ENCODE peak calls at places on chromosomes 13 and 19, in eight cellular contexts. V is A549, T is tibial nerve, A is transverse colon, G is ovary, H is SK-N-SH, I is upper lobe of left lung, L is sigmoid colon. J is an unnamed sample.

GRCh38 chr13:112842343-112842856 is 126.6 kb upstream of the MCF2L start:
- DNase-seq in V (no peak), T (peak; percentile 31), A (no peak), G (no peak), H (no peak), I (no peak), L (no peak), J (no peak)

GRCh38 chr13:51041126-51041525 is 69.9 kb downstream of the C13orf42 start:
- DNase-seq in V (no peak), T (no peak), A (no peak), G (no peak), H (no peak), I (no peak), L (no peak), J (no peak)

GRCh38 chr19:49556412-49557398 is 23.7 kb downstream of the NOSIP start:
- DNase-seq in V (no peak), T (no peak), A (no peak), G (no peak), H (no peak), I (peak; percentile 86), L (no peak), J (no peak)

GRCh38 chr13:95745752-95746151 is 68.8 kb downstream of the DNAJC3 start:
- DNase-seq in V (no peak), T (no peak), A (no peak), G (no peak), H (no peak), I (no peak), L (no peak), J (no peak)

GRCh38 chr13:99970761-99971575 is 599 bp downstream of the ZIC5 start:
- DNase-seq in V (peak; percentile 61), T (no peak), A (no peak), G (no peak), H (peak; percentile 50), I (peak; percentile 74), L (no peak), J (no peak)

GRCh38 chr19:17772172-17772571 is 20.9 kb downstream of the FCHO1 start:
- DNase-seq in V (peak; percentile 69), T (no peak), A (no peak), G (no peak), H (no peak), I (no peak), L (no peak), J (no peak)

GRCh38 chr19:30649934-30650614 is 277.9 kb downstream of the ZNF536 start:
- DNase-seq in V (peak; percentile 72), T (peak; percentile 40), A (no peak), G (no peak), H (peak; percentile 70), I (no peak), L (no peak), J (no peak)

GRCh38 chr19:58007285-58007684 is 4.7 kb upstream of the ZNF606 start:
- DNase-seq in V (peak; percentile 42), T (no peak), A (no peak), G (no peak), H (no peak), I (no peak), L (no peak), J (no peak)

GRCh38 chr19:45439569-45440258 is 16.0 kb upstream of the ERCC1 start:
- DNase-seq in V (peak; percentile 83), T (peak; percentile 73), A (peak; percentile 88), G (peak; percentile 94), H (peak; percentile 93), I (peak; percentile 98), L (peak; percentile 95), J (peak; percentile 85)

GRCh38 chr13:76865109-76865508 is 21.1 kb downstream of the KCTD12 start:
- DNase-seq in V (no peak), T (no peak), A (no peak), G (no peak), H (no peak), I (no peak), L (no peak), J (no peak)

GRCh38 chr13:37118002-37118401 is 12.5 kb upstream of the CSNK1A1L start:
- DNase-seq in V (no peak), T (no peak), A (no peak), G (no peak), H (no peak), I (no peak), L (no peak), J (peak; percentile 62)

GRCh38 chr13:110470272-110471009 is 91.1 kb downstream of the RAB20 start:
- DNase-seq in V (no peak), T (no peak), A (no peak), G (no peak), H (peak; percentile 69), I (no peak), L (no peak), J (no peak)

GRCh38 chr13:44024496-44025155 is 144.9 kb downstream of the LACC1 start:
- DNase-seq in V (no peak), T (no peak), A (no peak), G (no peak), H (no peak), I (no peak), L (no peak), J (no peak)

GRCh38 chr19:50486823-50487515 is 10.3 kb upstream of the GARIN5A start:
- DNase-seq in V (peak; percentile 92), T (no peak), A (no peak), G (no peak), H (peak; percentile 57), I (no peak), L (no peak), J (no peak)

GRCh38 chr13:94251801-94252200 is 227.7 kb downstream of the DCT start:
- DNase-seq in V (no peak), T (no peak), A (no peak), G (peak; percentile 37), H (no peak), I (no peak), L (no peak), J (no peak)

GRCh38 chr19:44582581-44583265 is 30.6 kb upstream of the IGSF23 start:
- DNase-seq in V (peak; percentile 65), T (no peak), A (peak; percentile 55), G (no peak), H (peak; percentile 46), I (peak; percentile 22), L (no peak), J (no peak)

GRCh38 chr19:34260771-34261173 is 6.4 kb downstream of the GARRE1 start:
- DNase-seq in V (no peak), T (no peak), A (no peak), G (no peak), H (no peak), I (no peak), L (no peak), J (no peak)

GRCh38 chr13:85332595-85332994 is 466.6 kb downstream of the SLITRK6 start:
- DNase-seq in V (no peak), T (no peak), A (no peak), G (no peak), H (no peak), I (no peak), L (no peak), J (no peak)

GRCh38 chr13:95457294-95457693 is 95.2 kb upstream of the CLDN10 start:
- DNase-seq in V (no peak), T (no peak), A (no peak), G (no peak), H (no peak), I (no peak), L (no peak), J (no peak)

DNA sequence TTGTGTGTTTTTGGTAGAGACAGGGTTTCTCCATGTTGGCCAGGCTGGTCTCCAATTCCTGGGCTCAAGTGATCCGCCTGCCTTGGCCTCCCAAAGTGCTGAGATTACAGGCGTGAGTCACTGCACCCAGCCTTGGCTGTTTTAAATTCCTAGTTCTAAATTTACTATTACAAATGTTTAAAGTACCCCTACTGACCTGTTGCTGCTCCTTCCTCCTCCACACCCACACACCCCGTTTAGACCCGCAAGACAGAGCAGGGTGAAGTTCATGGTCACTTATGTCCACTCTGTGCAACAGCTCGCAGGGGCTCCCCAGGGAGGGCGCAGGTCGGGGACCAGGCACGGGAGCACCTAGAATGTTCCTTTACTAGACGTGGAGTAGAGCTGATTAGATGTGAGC is 28.7 kb downstream of the TMEM161A start:
- DNase-seq in V (no peak), T (no peak), A (no peak), G (peak; percentile 42), H (no peak), I (no peak), L (no peak), J (no peak)
- TF ChIP-seq EP300 in V (no peak), T (no peak), A (no peak), G (no peak), H (no peak), I (no peak), L (no peak), J (no peak)

GRCh38 chr19:3725121-3725520 is 16.9 kb downstream of the TJP3 start:
- DNase-seq in V (no peak), T (no peak), A (no peak), G (no peak), H (no peak), I (no peak), L (no peak), J (no peak)

GRCh38 chr19:3725640-3726310 is 17.6 kb downstream of the TJP3 start:
- DNase-seq in V (no peak), T (no peak), A (peak; percentile 93), G (no peak), H (peak; percentile 39), I (no peak), L (no peak), J (peak; percentile 95)

GRCh38 chr19:3723110-3723488 is 14.9 kb downstream of the TJP3 start:
- DNase-seq in V (no peak), T (no peak), A (no peak), G (no peak), H (no peak), I (no peak), L (no peak), J (no peak)

GRCh38 chr19:3722443-3723109 is 14.4 kb downstream of the TJP3 start:
- DNase-seq in V (no peak), T (no peak), A (peak; percentile 87), G (no peak), H (peak; percentile 59), I (peak; percentile 68), L (no peak), J (peak; percentile 93)

GRCh38 chr19:3723883-3724282 is 15.7 kb downstream of the TJP3 start:
- DNase-seq in V (no peak), T (no peak), A (no peak), G (no peak), H (no peak), I (no peak), L (no peak), J (no peak)
- TF ChIP-seq EP300 in V (no peak), T (no peak), A (no peak), G (no peak), H (no peak), I (no peak), L (no peak), J (no peak)

GRCh38 chr13:91576590-91576989 is 178.2 kb downstream of the GPC5 start:
- DNase-seq in V (peak; percentile 3), T (no peak), A (peak; percentile 9), G (no peak), H (no peak), I (no peak), L (no peak), J (no peak)
- TF ChIP-seq EP300 in V (no peak), T (no peak), A (no peak), G (no peak), H (no peak), I (no peak), L (no peak), J (no peak)

DNA sequence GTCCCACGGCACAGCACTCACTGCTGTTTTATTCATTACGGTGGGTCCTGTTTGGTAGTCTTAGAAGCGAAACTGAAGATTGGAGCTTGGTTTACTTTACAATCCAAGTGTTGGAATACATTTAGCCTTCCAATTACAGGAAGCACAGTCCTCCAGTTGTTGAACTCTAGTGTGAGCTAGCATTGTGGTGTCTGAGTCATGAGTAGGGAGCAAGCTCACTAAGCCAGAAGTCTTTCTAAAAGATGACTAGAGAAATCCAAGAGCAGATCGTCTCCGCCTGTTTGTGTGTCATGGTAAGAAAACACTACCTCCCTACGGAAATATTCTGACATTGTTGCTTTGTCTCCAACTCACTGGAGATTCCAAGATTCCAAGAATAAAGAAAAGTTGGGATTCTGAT is 10.1 kb upstream of the SHISA2 start:
- DNase-seq in V (no peak), T (no peak), A (no peak), G (no peak), H (no peak), I (no peak), L (no peak), J (no peak)
- TF ChIP-seq EP300 in V (no peak), T (no peak), A (no peak), G (no peak), H (no peak), I (no peak), L (no peak), J (no peak)